ENCODE peak calls at places on chromosomes 2 and 18, in seven cellular contexts. U is CD8-positive, alpha-beta memory T cell; Q is stimulated activated CD4-positive, alpha-beta T cell treated with anti-CD3 and anti-CD28 coated beads, Interleukin-12 subunit alpha, Interleukin-12 subunit beta, amount 100 ng/mL, for 24 hours; M is NCI-H345; Z is activated T-cell treated with anti-CD3 and anti-CD28 coated beads for 4 hours; H is cerebellar cortex; W is suprapubic skin. K is an unnamed sample.

GRCh38 chr2:231617059-231617926 is 24.6 kb downstream of the TEX44 start:
- DNase-seq in W (no peak), M (no peak), H (no peak), Z (no peak), Q (no peak), U (no peak), K (no peak)

GRCh38 chr2:220057922-220058321 is 430.5 kb downstream of the SLC4A3 start:
- DNase-seq in M (no peak), Z (no peak), H (no peak), W (no peak), U (no peak), Q (no peak), K (no peak)

GRCh38 chr2:189129971-189130370 is 49.6 kb downstream of the COL5A2 start:
- DNase-seq in H (no peak), Q (no peak), U (no peak), Z (no peak), W (no peak), M (no peak), K (no peak)

GRCh38 chr18:47204908-47205522 is 28.9 kb upstream of the IER3IP1 start:
- DNase-seq in H (peak), M (peak), Q (peak), U (peak), Z (peak), W (no peak), K (peak)

GRCh38 chr2:19801367-19802087 is 100.3 kb downstream of the TTC32 start:
- DNase-seq in W (no peak), U (no peak), H (no peak), Z (no peak), Q (no peak), M (no peak), K (no peak)

GRCh38 chr2:238174701-238175100 is 15.9 kb downstream of the ERFE start:
- DNase-seq in Z (no peak), U (no peak), M (peak), Q (no peak), W (no peak), H (no peak), K (no peak)

GRCh38 chr2:26462511-26463251 is 15.2 kb downstream of the OTOF start:
- DNase-seq in Z (no peak), H (peak), W (peak), M (peak), U (peak), Q (no peak), K (peak)

GRCh38 chr2:231926180-231926741 is at the start of gene NPPC:
- DNase-seq in W (peak), Z (peak), M (peak), H (no peak), Q (peak), U (no peak), K (peak)

GRCh38 chr2:28280576-28280975 is 112.1 kb upstream of the FOSL2 start:
- DNase-seq in W (no peak), Z (no peak), U (no peak), H (no peak), M (no peak), Q (no peak), K (no peak)

GRCh38 chr18:69752737-69753380 is 194.8 kb downstream of the CD226 start:
- DNase-seq in M (peak), W (no peak), Q (no peak), H (no peak), U (no peak), Z (no peak), K (no peak)

K was measured in NCI-H2107.